ENCODE peak calls at places on chromosomes 2 and 18, in six cellular contexts. X is NCI-H2081; N is stimulated activated CD4-positive, alpha-beta T cell treated with anti-CD3 and anti-CD28 coated beads, TNF-alpha, amount 100 ng/mL, for 24 hours; I is SW480; B is activated T-cell treated with anti-CD3 and anti-CD28 coated beads for 24 hours; E is NCI-H1694 treated with DMSO at 0.1 percent for 48 hours. U is an unnamed sample.
A peak's percentile ranks its signal among the peaks of the same experiment; 100 is the strongest.

GRCh38 chr2:16113568-16114549 is 173.5 kb downstream of the MYCN start:
- DNase-seq in X (no peak), N (no peak), I (no peak), B (no peak), E (no peak), U (no peak)

GRCh38 chr2:184938221-184938985 is 340.1 kb downstream of the ZNF804A start:
- DNase-seq in X (no peak), N (no peak), I (no peak), B (no peak), E (no peak), U (no peak)

GRCh38 chr2:76478636-76479035 is 767.9 kb upstream of the GCFC2 start:
- DNase-seq in X (no peak), N (no peak), I (no peak), B (no peak), E (no peak), U (no peak)

GRCh38 chr2:166229678-166230023 is 101.8 kb upstream of the SCN1A start:
- DNase-seq in X (no peak), N (no peak), I (no peak), B (no peak), E (no peak), U (no peak)

GRCh38 chr2:153770359-153770991 is 101.2 kb upstream of the GALNT13 start:
- DNase-seq in X (no peak), N (no peak), I (no peak), B (no peak), E (no peak), U (no peak)

GRCh38 chr18:8479826-8480225 is 129.4 kb upstream of the RAB12 start:
- DNase-seq in X (no peak), N (no peak), I (no peak), B (no peak), E (no peak), U (no peak)

GRCh38 chr2:169945515-169945914 is 118.3 kb downstream of the UBR3 start:
- DNase-seq in X (no peak), N (no peak), I (no peak), B (no peak), E (no peak), U (no peak)

GRCh38 chr2:220341014-220341413 is 713.6 kb downstream of the SLC4A3 start:
- DNase-seq in X (no peak), N (no peak), I (no peak), B (no peak), E (no peak), U (no peak)

GRCh38 chr2:44774826-44775492 is 166.5 kb upstream of the SIX3 start:
- DNase-seq in X (no peak), N (no peak), I (no peak), B (no peak), E (no peak), U (no peak)

GRCh38 chr2:70095833-70096670 is 8.8 kb downstream of the PCBP1 start:
- DNase-seq in X (no peak), N (no peak), I (no peak), B (no peak), E (no peak), U (no peak)

GRCh38 chr18:9260388-9261380 is 73.9 kb upstream of the TWSG1 start:
- DNase-seq in X (no peak), N (no peak), I (no peak), B (no peak), E (no peak), U (no peak)

GRCh38 chr2:64259301-64259700 is 115.1 kb upstream of the PELI1 start:
- DNase-seq in X (peak; percentile 9), N (no peak), I (no peak), B (no peak), E (no peak), U (no peak)

GRCh38 chr2:219509780-219510511 is 4.3 kb upstream of the ASIC4 start:
- DNase-seq in X (peak; percentile 40), N (peak; percentile 52), I (peak; percentile 60), B (peak; percentile 14), E (peak; percentile 89), U (no peak)

GRCh38 chr2:66830881-66831280 is 396.0 kb downstream of the MEIS1 start:
- DNase-seq in X (no peak), N (no peak), I (no peak), B (no peak), E (no peak), U (no peak)

U was measured in lower lobe of right lung.